ENCODE peak calls at places on chromosomes 6 and 20, in eight cellular contexts. One of them, this sample, is unnamed.

GRCh38 chr20:23366384-23366783 is 4.4 kb downstream of the GZF1 start:
- DNase-seq in NCI-H345: no peak
- DNase-seq in fibroblast of the aortic adventitia: no peak
- DNase-seq in IMR-90: no peak
- DNase-seq in germinal center: peak; percentile 55
- DNase-seq in ELF-1: no peak
- DNase-seq in NCI-H2227 treated with DMSO at 0.1 percent for 48 hours: no peak
- DNase-seq in AG10803: no peak
- DNase-seq in this sample: no peak

GRCh38 chr6:143696327-143697000 is 18.7 kb downstream of the PHACTR2 start:
- DNase-seq in NCI-H345: no peak
- DNase-seq in fibroblast of the aortic adventitia: no peak
- DNase-seq in IMR-90: peak; percentile 68
- DNase-seq in germinal center: no peak
- DNase-seq in ELF-1: no peak
- DNase-seq in NCI-H2227 treated with DMSO at 0.1 percent for 48 hours: no peak
- DNase-seq in AG10803: no peak
- DNase-seq in this sample: no peak

GRCh38 chr6:130670142-130670541 is 157.1 kb upstream of the SMLR1 start:
- DNase-seq in NCI-H345: no peak
- DNase-seq in fibroblast of the aortic adventitia: no peak
- DNase-seq in IMR-90: no peak
- DNase-seq in germinal center: no peak
- DNase-seq in ELF-1: no peak
- DNase-seq in NCI-H2227 treated with DMSO at 0.1 percent for 48 hours: no peak
- DNase-seq in AG10803: no peak
- DNase-seq in this sample: no peak

GRCh38 chr20:7859371-7859802 is 80.9 kb downstream of the HAO1 start:
- DNase-seq in NCI-H345: peak; percentile 58
- DNase-seq in fibroblast of the aortic adventitia: peak; percentile 87
- DNase-seq in IMR-90: peak; percentile 70
- DNase-seq in germinal center: no peak
- DNase-seq in ELF-1: no peak
- DNase-seq in NCI-H2227 treated with DMSO at 0.1 percent for 48 hours: peak; percentile 5
- DNase-seq in AG10803: peak; percentile 69
- DNase-seq in this sample: no peak

GRCh38 chr6:42419490-42420280 is 32.0 kb downstream of the TRERF1 start:
- DNase-seq in NCI-H345: no peak
- DNase-seq in fibroblast of the aortic adventitia: no peak
- DNase-seq in IMR-90: no peak
- DNase-seq in germinal center: no peak
- DNase-seq in ELF-1: no peak
- DNase-seq in NCI-H2227 treated with DMSO at 0.1 percent for 48 hours: no peak
- DNase-seq in AG10803: no peak
- DNase-seq in this sample: no peak

GRCh38 chr6:26311385-26312095 is 53.5 kb upstream of the BTN3A2 start:
- DNase-seq in NCI-H345: peak; percentile 76
- DNase-seq in fibroblast of the aortic adventitia: peak; percentile 83
- DNase-seq in IMR-90: peak; percentile 73
- DNase-seq in germinal center: no peak
- DNase-seq in ELF-1: peak; percentile 88
- DNase-seq in NCI-H2227 treated with DMSO at 0.1 percent for 48 hours: peak; percentile 76
- DNase-seq in AG10803: peak; percentile 69
- DNase-seq in this sample: no peak

GRCh38 chr6:17200395-17200794 is 80.8 kb upstream of the RBM24 start:
- DNase-seq in NCI-H345: no peak
- DNase-seq in fibroblast of the aortic adventitia: no peak
- DNase-seq in IMR-90: no peak
- DNase-seq in germinal center: no peak
- DNase-seq in ELF-1: peak; percentile 92
- DNase-seq in NCI-H2227 treated with DMSO at 0.1 percent for 48 hours: no peak
- DNase-seq in AG10803: no peak
- DNase-seq in this sample: no peak

GRCh38 chr6:2733324-2733723 is 17.4 kb downstream of the MYLK4 start:
- DNase-seq in NCI-H345: no peak
- DNase-seq in fibroblast of the aortic adventitia: peak; percentile 62
- DNase-seq in IMR-90: peak; percentile 23
- DNase-seq in germinal center: peak; percentile 84
- DNase-seq in ELF-1: no peak
- DNase-seq in NCI-H2227 treated with DMSO at 0.1 percent for 48 hours: no peak
- DNase-seq in AG10803: no peak
- DNase-seq in this sample: no peak

GRCh38 chr6:108295676-108296075 is 822 bp downstream of the AFG1L start:
- DNase-seq in NCI-H345: no peak
- DNase-seq in fibroblast of the aortic adventitia: no peak
- DNase-seq in IMR-90: no peak
- DNase-seq in germinal center: no peak
- DNase-seq in ELF-1: no peak
- DNase-seq in NCI-H2227 treated with DMSO at 0.1 percent for 48 hours: no peak
- DNase-seq in AG10803: no peak
- DNase-seq in this sample: no peak

GRCh38 chr20:58889334-58890072 is 37.0 kb downstream of the GNAS start:
- DNase-seq in NCI-H345: no peak
- DNase-seq in fibroblast of the aortic adventitia: peak; percentile 20
- DNase-seq in IMR-90: no peak
- DNase-seq in germinal center: peak; percentile 17
- DNase-seq in ELF-1: no peak
- DNase-seq in NCI-H2227 treated with DMSO at 0.1 percent for 48 hours: no peak
- DNase-seq in AG10803: no peak
- DNase-seq in this sample: no peak

GRCh38 chr6:11241793-11242201 is 9.3 kb upstream of the NEDD9 start:
- DNase-seq in NCI-H345: no peak
- DNase-seq in fibroblast of the aortic adventitia: peak; percentile 54
- DNase-seq in IMR-90: no peak
- DNase-seq in germinal center: no peak
- DNase-seq in ELF-1: peak; percentile 87
- DNase-seq in NCI-H2227 treated with DMSO at 0.1 percent for 48 hours: no peak
- DNase-seq in AG10803: peak; percentile 50
- DNase-seq in this sample: no peak

GRCh38 chr6:36851149-36851614 is 11.9 kb upstream of the CPNE5 start:
- DNase-seq in NCI-H345: peak; percentile 62
- DNase-seq in fibroblast of the aortic adventitia: peak; percentile 92
- DNase-seq in IMR-90: peak; percentile 72
- DNase-seq in germinal center: peak; percentile 55
- DNase-seq in ELF-1: peak; percentile 66
- DNase-seq in NCI-H2227 treated with DMSO at 0.1 percent for 48 hours: peak; percentile 67
- DNase-seq in AG10803: peak; percentile 63
- DNase-seq in this sample: peak; percentile 21

GRCh38 chr6:79647756-79648155 is 16.6 kb downstream of the SH3BGRL2 start:
- DNase-seq in NCI-H345: no peak
- DNase-seq in fibroblast of the aortic adventitia: no peak
- DNase-seq in IMR-90: no peak
- DNase-seq in germinal center: no peak
- DNase-seq in ELF-1: no peak
- DNase-seq in NCI-H2227 treated with DMSO at 0.1 percent for 48 hours: no peak
- DNase-seq in AG10803: no peak
- DNase-seq in this sample: no peak

GRCh38 chr20:57432874-57433491 is 41.8 kb downstream of the RBM38 start:
- DNase-seq in NCI-H345: no peak
- DNase-seq in fibroblast of the aortic adventitia: peak; percentile 37
- DNase-seq in IMR-90: no peak
- DNase-seq in germinal center: peak; percentile 87
- DNase-seq in ELF-1: no peak
- DNase-seq in NCI-H2227 treated with DMSO at 0.1 percent for 48 hours: no peak
- DNase-seq in AG10803: peak; percentile 26
- DNase-seq in this sample: no peak

GRCh38 chr20:40449974-40450616 is 238.9 kb downstream of the MAFB start:
- DNase-seq in NCI-H345: no peak
- DNase-seq in fibroblast of the aortic adventitia: no peak
- DNase-seq in IMR-90: no peak
- DNase-seq in germinal center: no peak
- DNase-seq in ELF-1: peak; percentile 41
- DNase-seq in NCI-H2227 treated with DMSO at 0.1 percent for 48 hours: no peak
- DNase-seq in AG10803: no peak
- DNase-seq in this sample: no peak

GRCh38 chr20:17971571-17972013 is 2.8 kb downstream of the MGME1 start:
- DNase-seq in NCI-H345: no peak
- DNase-seq in fibroblast of the aortic adventitia: peak; percentile 62
- DNase-seq in IMR-90: peak; percentile 57
- DNase-seq in germinal center: no peak
- DNase-seq in ELF-1: peak; percentile 75
- DNase-seq in NCI-H2227 treated with DMSO at 0.1 percent for 48 hours: peak; percentile 7
- DNase-seq in AG10803: peak; percentile 80
- DNase-seq in this sample: no peak

GRCh38 chr6:46053034-46053933 is 37.6 kb upstream of the CLIC5 start:
- DNase-seq in NCI-H345: no peak
- DNase-seq in fibroblast of the aortic adventitia: peak; percentile 37
- DNase-seq in IMR-90: no peak
- DNase-seq in germinal center: no peak
- DNase-seq in ELF-1: no peak
- DNase-seq in NCI-H2227 treated with DMSO at 0.1 percent for 48 hours: no peak
- DNase-seq in AG10803: no peak
- DNase-seq in this sample: no peak

GRCh38 chr20:10074513-10074912 is 39.7 kb downstream of the ANKEF1 start:
- DNase-seq in NCI-H345: no peak
- DNase-seq in fibroblast of the aortic adventitia: peak; percentile 87
- DNase-seq in IMR-90: peak; percentile 90
- DNase-seq in germinal center: no peak
- DNase-seq in ELF-1: no peak
- DNase-seq in NCI-H2227 treated with DMSO at 0.1 percent for 48 hours: no peak
- DNase-seq in AG10803: peak; percentile 93
- DNase-seq in this sample: peak; percentile 46

GRCh38 chr6:12275084-12275483 is 15.1 kb upstream of the EDN1 start:
- DNase-seq in NCI-H345: no peak
- DNase-seq in fibroblast of the aortic adventitia: no peak
- DNase-seq in IMR-90: no peak
- DNase-seq in germinal center: no peak
- DNase-seq in ELF-1: no peak
- DNase-seq in NCI-H2227 treated with DMSO at 0.1 percent for 48 hours: no peak
- DNase-seq in AG10803: peak; percentile 44
- DNase-seq in this sample: no peak

GRCh38 chr20:52630138-52630537 is 342.0 kb upstream of the TSHZ2 start:
- DNase-seq in NCI-H345: no peak
- DNase-seq in fibroblast of the aortic adventitia: no peak
- DNase-seq in IMR-90: no peak
- DNase-seq in germinal center: no peak
- DNase-seq in ELF-1: no peak
- DNase-seq in NCI-H2227 treated with DMSO at 0.1 percent for 48 hours: no peak
- DNase-seq in AG10803: no peak
- DNase-seq in this sample: no peak

GRCh38 chr6:166786704-166787293 is 159.7 kb upstream of the RPS6KA2 start:
- DNase-seq in NCI-H345: peak; percentile 76
- DNase-seq in fibroblast of the aortic adventitia: peak; percentile 79
- DNase-seq in IMR-90: peak; percentile 65
- DNase-seq in germinal center: peak; percentile 54
- DNase-seq in ELF-1: peak; percentile 25
- DNase-seq in NCI-H2227 treated with DMSO at 0.1 percent for 48 hours: peak; percentile 50
- DNase-seq in AG10803: peak; percentile 69
- DNase-seq in this sample: peak; percentile 20

GRCh38 chr6:2376429-2377355 is 131.3 kb upstream of the GMDS start:
- DNase-seq in NCI-H345: no peak
- DNase-seq in fibroblast of the aortic adventitia: no peak
- DNase-seq in IMR-90: peak; percentile 31
- DNase-seq in germinal center: no peak
- DNase-seq in ELF-1: no peak
- DNase-seq in NCI-H2227 treated with DMSO at 0.1 percent for 48 hours: no peak
- DNase-seq in AG10803: peak; percentile 86
- DNase-seq in this sample: no peak

GRCh38 chr6:8243462-8243861 is 141.1 kb upstream of the EEF1E1 start:
- DNase-seq in NCI-H345: no peak
- DNase-seq in fibroblast of the aortic adventitia: peak; percentile 77
- DNase-seq in IMR-90: peak; percentile 6
- DNase-seq in germinal center: no peak
- DNase-seq in ELF-1: no peak
- DNase-seq in NCI-H2227 treated with DMSO at 0.1 percent for 48 hours: no peak
- DNase-seq in AG10803: peak; percentile 13
- DNase-seq in this sample: no peak

GRCh38 chr6:28757429-28758045 is 166.2 kb downstream of the TRIM27 start:
- DNase-seq in NCI-H345: no peak
- DNase-seq in fibroblast of the aortic adventitia: no peak
- DNase-seq in IMR-90: no peak
- DNase-seq in germinal center: no peak
- DNase-seq in ELF-1: peak; percentile 94
- DNase-seq in NCI-H2227 treated with DMSO at 0.1 percent for 48 hours: no peak
- DNase-seq in AG10803: no peak
- DNase-seq in this sample: no peak

GRCh38 chr20:24870876-24871275 is 78.2 kb upstream of the CST7 start:
- DNase-seq in NCI-H345: no peak
- DNase-seq in fibroblast of the aortic adventitia: no peak
- DNase-seq in IMR-90: no peak
- DNase-seq in germinal center: no peak
- DNase-seq in ELF-1: no peak
- DNase-seq in NCI-H2227 treated with DMSO at 0.1 percent for 48 hours: no peak
- DNase-seq in AG10803: no peak
- DNase-seq in this sample: no peak

GRCh38 chr6:150088481-150089154 is 19.7 kb upstream of the ULBP3 start:
- DNase-seq in NCI-H345: peak; percentile 89
- DNase-seq in fibroblast of the aortic adventitia: no peak
- DNase-seq in IMR-90: no peak
- DNase-seq in germinal center: no peak
- DNase-seq in ELF-1: no peak
- DNase-seq in NCI-H2227 treated with DMSO at 0.1 percent for 48 hours: no peak
- DNase-seq in AG10803: no peak
- DNase-seq in this sample: no peak